ENCODE peak calls at places on chromosomes 11 and 22, in eight cellular contexts. N, I, G, X, Q, C, D and Z are unnamed samples.

GRCh38 chr11:11798586-11799438 is 43.0 kb upstream of the USP47 start:
- DNase-seq in X (peak), I (no peak), Q (peak), C (peak), N (peak), G (peak), D (peak), Z (no peak)

GRCh38 chr22:47602732-47603131 is 840.3 kb downstream of the TBC1D22A start:
- DNase-seq in Q (no peak), X (no peak), C (no peak), I (no peak), N (no peak), D (no peak), G (no peak), Z (no peak)

GRCh38 chr11:129279326-129280026 is 87.4 kb upstream of the ARHGAP32 start:
- DNase-seq in N (peak), C (peak), D (peak), X (no peak), Q (peak), G (peak), I (peak), Z (peak)

GRCh38 chr22:46274381-46274780 is 6.6 kb downstream of the TTC38 start:
- DNase-seq in G (no peak), I (no peak), C (no peak), D (no peak), N (no peak), X (no peak), Q (no peak), Z (no peak)

GRCh38 chr11:111838054-111838453 is 33.3 kb downstream of the ALG9 start:
- DNase-seq in N (no peak), Q (no peak), X (no peak), G (no peak), D (no peak), I (no peak), C (no peak), Z (no peak)

GRCh38 chr11:15101072-15101701 is 13.5 kb upstream of the INSC start:
- DNase-seq in I (peak), N (peak), X (peak), Q (no peak), C (peak), G (peak), D (peak), Z (peak)

GRCh38 chr11:119205080-119205479 is 1.1 kb upstream of the CBL start:
- DNase-seq in I (no peak), C (no peak), Q (no peak), D (no peak), N (no peak), X (peak), G (no peak), Z (peak)

GRCh38 chr11:56961609-56962008 is 27.1 kb upstream of the OR5AK2 start:
- DNase-seq in I (no peak), Q (no peak), G (no peak), X (no peak), C (no peak), D (no peak), N (no peak), Z (no peak)

GRCh38 chr11:64842851-64843841 is 1.3 kb downstream of the CDC42BPG start:
- DNase-seq in C (no peak), G (no peak), X (no peak), D (no peak), Q (no peak), N (no peak), I (no peak), Z (no peak)

GRCh38 chr11:128555606-128556005 is 31.8 kb downstream of the ETS1 start:
- DNase-seq in G (no peak), C (no peak), X (no peak), N (peak), I (no peak), Q (no peak), D (no peak), Z (no peak)

GRCh38 chr11:67429038-67429668 is 859 bp downstream of the RPS6KB2 start:
- DNase-seq in X (no peak), D (peak), C (no peak), I (no peak), Q (no peak), G (no peak), N (no peak), Z (no peak)

GRCh38 chr11:117039270-117039669 is 59.0 kb downstream of the SIK3 start:
- DNase-seq in N (no peak), Q (no peak), C (no peak), D (no peak), X (no peak), I (no peak), G (no peak), Z (no peak)